ENCODE peak calls at places on chromosomes 2 and 18, in seven cellular contexts. I is SK-N-SH, D is GM12892, Q is H1, F is K562, Y is GM12878, N is HepG2. A is an unnamed sample.

GRCh38 chr2:43372386-43373081 is 146.1 kb upstream of the ZFP36L2 start:
- DNase-seq in Y (no peak), I (no peak), F (no peak), N (peak; percentile 18), D (no peak), Q (no peak), A (no peak)

GRCh38 chr2:174621323-174621722 is 23.7 kb upstream of the WIPF1 start:
- DNase-seq in N (no peak), Q (no peak), I (no peak), Y (no peak), D (no peak), F (no peak), A (no peak)

GRCh38 chr2:33321236-33321731 is 155.2 kb upstream of the RASGRP3 start:
- DNase-seq in I (no peak), N (no peak), D (no peak), Y (peak; percentile 2), F (no peak), Q (no peak), A (no peak)

GRCh38 chr2:7692657-7693161 is 775.5 kb downstream of the RNF144A start:
- DNase-seq in N (no peak), Q (no peak), D (no peak), F (no peak), Y (no peak), I (no peak), A (no peak)

GRCh38 chr2:191020742-191021381 is 6.9 kb upstream of the STAT1 start:
- DNase-seq in Y (no peak), D (no peak), N (peak; percentile 71), F (peak; percentile 37), Q (no peak), I (no peak), A (no peak)

GRCh38 chr2:152298754-152299153 is 36.2 kb upstream of the FMNL2 start:
- DNase-seq in Q (no peak), Y (no peak), D (no peak), I (no peak), F (peak; percentile 2), N (no peak), A (no peak)

GRCh38 chr2:239433777-239434396 is 33.1 kb upstream of the HDAC4 start:
- DNase-seq in N (no peak), F (no peak), Q (no peak), D (no peak), I (no peak), Y (no peak), A (no peak)

GRCh38 chr2:240687741-240688562 is 3.7 kb upstream of the AQP12A start:
- DNase-seq in Y (no peak), Q (no peak), I (no peak), F (no peak), N (no peak), D (no peak), A (no peak)

GRCh38 chr2:7725132-7725849 is 808.1 kb downstream of the RNF144A start:
- DNase-seq in N (no peak), I (no peak), D (no peak), Y (peak; percentile 73), F (no peak), Q (no peak), A (no peak)

GRCh38 chr18:69755041-69755440 is 192.6 kb downstream of the CD226 start:
- DNase-seq in Y (no peak), Q (no peak), I (no peak), F (no peak), D (no peak), N (no peak), A (no peak)

GRCh38 chr2:46805401-46805951 is 110.1 kb downstream of the MCFD2 start:
- DNase-seq in Y (no peak), I (peak; percentile 31), F (no peak), Q (no peak), N (no peak), D (no peak), A (no peak)

GRCh38 chr18:74951165-74951760 is 257.7 kb downstream of the PTGR3 start:
- DNase-seq in Y (peak; percentile 59), N (peak; percentile 32), D (no peak), F (no peak), Q (no peak), I (no peak), A (no peak)

GRCh38 chr18:22152093-22152492 is 17.3 kb upstream of the GATA6 start:
- DNase-seq in D (no peak), Y (no peak), F (no peak), I (no peak), Q (no peak), N (no peak), A (no peak)

GRCh38 chr2:77147154-77147553 is 375.0 kb downstream of the LRRTM4 start:
- DNase-seq in Q (no peak), Y (no peak), F (no peak), N (no peak), I (peak; percentile 5), D (no peak), A (no peak)

GRCh38 chr2:219499555-219499954 is 864 bp downstream of the GMPPA start:
- DNase-seq in Y (no peak), D (no peak), F (no peak), N (no peak), I (no peak), Q (no peak), A (no peak)

GRCh38 chr18:36162981-36163380 is 24.3 kb upstream of the MOCOS start:
- DNase-seq in Q (no peak), N (no peak), I (no peak), D (no peak), F (no peak), Y (no peak), A (no peak)

GRCh38 chr2:25673170-25674002 is at the start of gene DTNB:
- DNase-seq in F (peak; percentile 76), I (peak; percentile 100), Y (no peak), D (peak; percentile 69), Q (no peak), N (peak; percentile 31), A (peak; percentile 76)
- TF ChIP-seq POLR2AphosphoS5 in F (no peak), I (peak; percentile 43), Y (no peak), D (no peak), Q (peak; percentile 61), N (peak; percentile 38), A (no peak)

DNA sequence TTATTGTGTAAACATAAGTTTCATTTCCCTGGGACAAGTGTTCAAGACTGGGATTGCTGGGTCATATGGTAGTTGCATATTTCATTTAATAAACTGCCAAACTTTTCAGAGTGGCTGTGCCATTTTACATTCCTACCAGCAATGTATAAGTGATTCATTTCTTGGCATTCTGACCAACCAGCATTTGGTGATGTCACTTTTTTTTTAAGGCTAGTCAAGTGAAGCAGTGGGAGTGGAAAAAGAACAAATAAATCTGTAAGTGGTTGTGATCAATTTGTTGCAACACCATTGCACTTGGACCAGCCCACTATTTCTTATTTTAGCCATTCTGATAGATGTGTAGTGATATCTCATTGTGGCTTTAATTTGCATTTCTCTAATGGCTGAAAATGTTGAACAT is 5.1 kb upstream of the CHCHD5 start:
- DNase-seq in Q (no peak), I (no peak), D (no peak), Y (no peak), F (no peak), N (no peak), A (no peak)
- TF ChIP-seq TAF1 in Q (no peak), I (no peak), D (no peak), Y (no peak), F (no peak), N (no peak), A (no peak)

GRCh38 chr2:237858294-237859081 is 935 bp upstream of the RAMP1 start:
- DNase-seq in N (peak; percentile 78), Y (peak; percentile 11), Q (peak; percentile 36), F (peak; percentile 62), I (peak; percentile 86), D (peak; percentile 23), A (no peak)
- TF ChIP-seq POLR2AphosphoS5 in N (no peak), Y (no peak), Q (no peak), F (no peak), I (no peak), D (no peak), A (no peak)

GRCh38 chr2:214100488-214100887 is 310.4 kb upstream of the VWC2L start:
- DNase-seq in F (no peak), N (no peak), Q (no peak), I (no peak), D (no peak), Y (no peak), A (no peak)

DNA sequence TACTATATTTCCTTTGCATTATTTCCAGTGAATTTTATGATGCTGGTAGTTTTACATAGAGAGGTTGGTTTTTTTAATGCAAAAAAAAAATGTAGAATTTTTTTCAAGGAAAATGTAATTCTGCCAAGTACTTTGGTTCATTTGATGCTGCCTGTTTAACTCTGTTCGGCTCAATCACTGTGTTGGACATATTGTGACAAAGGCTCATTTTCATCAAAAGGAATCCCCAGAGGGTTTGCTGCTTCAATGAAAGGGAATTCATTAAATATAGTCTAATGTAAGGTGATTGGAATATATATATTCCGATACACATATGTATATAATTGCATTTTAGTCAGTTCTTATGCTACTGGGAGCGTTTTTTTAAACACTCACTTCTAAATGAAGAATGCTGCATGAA is 314.7 kb upstream of the VWC2L start:
- DNase-seq in F (no peak), Y (no peak), D (no peak), I (no peak), N (no peak), Q (no peak), A (no peak)
- TF ChIP-seq TAF1 in F (no peak), Y (no peak), D (no peak), I (no peak), N (no peak), Q (no peak), A (no peak)

DNA sequence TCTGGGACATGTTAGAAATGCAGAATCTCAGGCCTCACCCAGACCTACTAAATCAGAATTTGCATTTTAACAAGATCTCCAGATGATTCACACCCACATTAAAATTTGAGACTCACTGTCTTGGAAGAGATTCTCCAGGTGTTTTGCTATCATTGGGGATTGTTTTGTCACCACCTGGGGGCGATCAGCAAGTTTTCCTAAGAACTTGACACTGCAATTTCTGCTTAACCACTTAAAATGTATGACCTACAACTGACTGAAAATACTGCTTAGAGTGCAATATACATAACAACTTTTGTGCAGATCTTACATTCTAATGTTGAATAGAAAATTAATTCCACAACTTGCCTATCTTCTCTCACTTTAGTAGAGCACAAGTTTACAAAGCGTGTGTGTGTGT is 18.9 kb upstream of the ITGA4 start:
- DNase-seq in Q (no peak), N (no peak), D (no peak), Y (no peak), F (no peak), I (no peak), A (no peak)
- TF ChIP-seq POLR2AphosphoS5 in Q (no peak), N (no peak), D (no peak), Y (no peak), F (no peak), I (no peak), A (no peak)

GRCh38 chr2:189192766-189193165 is 13.2 kb upstream of the COL5A2 start:
- DNase-seq in N (no peak), D (no peak), Y (no peak), I (no peak), F (no peak), Q (no peak), A (no peak)
- TF ChIP-seq TAF1 in N (no peak), D (no peak), Y (no peak), I (no peak), F (no peak), Q (no peak), A (no peak)

A was measured in GM12891.